ENCODE peak calls at places on chromosomes 2 and 18, in nine cellular contexts. Z, V, N, H, Y, F, A, G and X are unnamed samples.

GRCh38 chr2:175884673-175885393 is 117.2 kb downstream of the LNPK start:
- DNase-seq in Z (no peak), V (no peak), N (no peak), H (no peak), Y (no peak), F (no peak), A (no peak), G (no peak), X (no peak)

GRCh38 chr2:158741631-158742030 is 53.5 kb upstream of the DAPL1 start:
- DNase-seq in Z (no peak), V (no peak), N (peak), H (no peak), Y (no peak), F (no peak), A (no peak), G (peak), X (no peak)

GRCh38 chr2:62231541-62231940 is 35.6 kb downstream of the B3GNT2 start:
- DNase-seq in Z (no peak), V (no peak), N (peak), H (no peak), Y (no peak), F (no peak), A (no peak), G (no peak), X (no peak)

GRCh38 chr2:128504242-128505149 is 185.8 kb upstream of the HS6ST1 start:
- DNase-seq in Z (no peak), V (peak), N (no peak), H (peak), Y (no peak), F (no peak), A (no peak), G (no peak), X (peak)

GRCh38 chr2:216354236-216354788 is 18.0 kb downstream of the MARCHF4 start:
- DNase-seq in Z (no peak), V (no peak), N (no peak), H (no peak), Y (no peak), F (no peak), A (no peak), G (no peak), X (no peak)

GRCh38 chr18:55650363-55650870 is 62.4 kb upstream of the TCF4 start:
- DNase-seq in Z (no peak), V (no peak), N (no peak), H (no peak), Y (no peak), F (peak), A (no peak), G (no peak), X (no peak)

GRCh38 chr2:53568463-53568862 is 199.1 kb upstream of the CHAC2 start:
- DNase-seq in Z (no peak), V (no peak), N (no peak), H (no peak), Y (no peak), F (no peak), A (no peak), G (no peak), X (no peak)

GRCh38 chr2:226362991-226363390 is 436.6 kb downstream of the IRS1 start:
- DNase-seq in Z (no peak), V (no peak), N (no peak), H (no peak), Y (peak), F (no peak), A (no peak), G (no peak), X (no peak)

GRCh38 chr2:203636896-203637818 is 69.3 kb upstream of the CD28 start:
- DNase-seq in Z (peak), V (peak), N (no peak), H (no peak), Y (peak), F (no peak), A (peak), G (no peak), X (peak)

GRCh38 chr2:9424447-9425164 is 1.2 kb downstream of the CPSF3 start:
- DNase-seq in Z (no peak), V (no peak), N (no peak), H (no peak), Y (no peak), F (no peak), A (no peak), G (no peak), X (no peak)

GRCh38 chr2:180015951-180016709 is 9.0 kb upstream of the CWC22 start:
- DNase-seq in Z (no peak), V (no peak), N (no peak), H (no peak), Y (peak), F (peak), A (no peak), G (no peak), X (no peak)

GRCh38 chr2:179021258-179021657 is 28.7 kb downstream of the CCDC141 start:
- DNase-seq in Z (no peak), V (no peak), N (no peak), H (no peak), Y (no peak), F (no peak), A (no peak), G (no peak), X (no peak)

GRCh38 chr2:176729706-176730569 is 460.7 kb downstream of the MTX2 start:
- DNase-seq in Z (no peak), V (no peak), N (no peak), H (no peak), Y (no peak), F (no peak), A (no peak), G (peak), X (no peak)

GRCh38 chr2:203286532-203286931 is 41.7 kb upstream of the ABI2 start:
- DNase-seq in Z (no peak), V (no peak), N (no peak), H (no peak), Y (no peak), F (no peak), A (no peak), G (no peak), X (no peak)

GRCh38 chr2:152718909-152719645 is 657 bp downstream of the ARL6IP6 start:
- DNase-seq in Z (peak), V (peak), N (peak), H (no peak), Y (no peak), F (peak), A (no peak), G (no peak), X (peak)

GRCh38 chr2:201228271-201228911 is 31.9 kb upstream of the CASP8 start:
- DNase-seq in Z (no peak), V (no peak), N (no peak), H (no peak), Y (no peak), F (no peak), A (no peak), G (no peak), X (no peak)

GRCh38 chr2:25276569-25277465 is 64.9 kb downstream of the DNMT3A start:
- DNase-seq in Z (no peak), V (peak), N (peak), H (peak), Y (no peak), F (no peak), A (no peak), G (peak), X (peak)

GRCh38 chr2:162282765-162283425 is 35.6 kb downstream of the IFIH1 start:
- DNase-seq in Z (no peak), V (no peak), N (no peak), H (no peak), Y (no peak), F (no peak), A (no peak), G (no peak), X (no peak)

GRCh38 chr2:20074001-20074648 is 22.7 kb upstream of the LAPTM4A start:
- DNase-seq in Z (no peak), V (no peak), N (no peak), H (no peak), Y (no peak), F (no peak), A (no peak), G (peak), X (no peak)

GRCh38 chr2:167240671-167241070 is 352.4 kb downstream of the XIRP2 start:
- DNase-seq in Z (no peak), V (no peak), N (no peak), H (no peak), Y (peak), F (no peak), A (no peak), G (no peak), X (no peak)